ENCODE peak calls at places on chromosomes 2 and 18, in nine cellular contexts. C is gastrocnemius medialis; Y is pancreas; H is choroid plexus epithelial cell; X is mucosa of descending colon; B is endothelial cell of umbilical vein; E is PC-3; U is astrocyte of the spinal cord; D is naive thymus-derived CD4-positive, alpha-beta T cell. O is an unnamed sample.

GRCh38 chr18:22417496-22418188 is at the start of gene CTAGE1:
- DNase-seq in D (no peak), Y (no peak), X (no peak), B (no peak), U (no peak), E (no peak), H (peak), C (no peak), O (peak)

GRCh38 chr18:48986851-48987761 is 36.3 kb upstream of the SMAD7 start:
- DNase-seq in Y (no peak), X (no peak), U (no peak), B (no peak), D (no peak), H (no peak), C (no peak), E (no peak), O (no peak)

GRCh38 chr18:49400398-49401072 is 59.9 kb downstream of the DYM start:
- DNase-seq in H (peak), C (no peak), U (peak), E (no peak), B (peak), X (no peak), Y (no peak), D (no peak), O (peak)

GRCh38 chr18:58671941-58672565 is 788 bp downstream of the MALT1 start:
- DNase-seq in H (peak), U (peak), Y (no peak), B (peak), D (no peak), X (no peak), E (peak), C (peak), O (peak)

GRCh38 chr2:121476714-121477113 is 54.0 kb upstream of the RNU4ATAC start:
- DNase-seq in X (no peak), U (no peak), C (no peak), Y (no peak), B (no peak), H (no peak), E (no peak), D (no peak), O (peak)

GRCh38 chr18:3623769-3624545 is 174.0 kb downstream of the TGIF1 start:
- DNase-seq in E (peak), B (peak), X (peak), D (no peak), U (peak), Y (peak), C (peak), H (peak), O (peak)

GRCh38 chr18:70454705-70455322 is 166.0 kb downstream of the SOCS6 start:
- DNase-seq in U (peak), C (no peak), E (peak), B (peak), X (no peak), D (peak), H (peak), Y (no peak), O (peak)

GRCh38 chr2:5132281-5132680 is 559.9 kb upstream of the SOX11 start:
- DNase-seq in U (no peak), C (no peak), Y (no peak), E (no peak), B (no peak), H (no peak), X (no peak), D (no peak), O (no peak)

GRCh38 chr2:235613671-235614070 is 119.8 kb downstream of the AGAP1 start:
- DNase-seq in X (no peak), C (no peak), B (no peak), H (no peak), U (no peak), Y (no peak), E (no peak), D (no peak), O (no peak)

GRCh38 chr18:73683618-73684238 is 463.9 kb downstream of the FBXO15 start:
- DNase-seq in Y (no peak), C (no peak), D (no peak), U (no peak), H (no peak), E (peak), B (no peak), X (no peak), O (peak)

GRCh38 chr2:231925303-231926179 is 655 bp downstream of the NPPC start:
- DNase-seq in B (peak), X (peak), U (peak), C (peak), D (peak), Y (peak), E (peak), H (peak), O (peak)

GRCh38 chr2:147425437-147426038 is 419.3 kb upstream of the ACVR2A start:
- DNase-seq in U (no peak), H (no peak), X (no peak), D (no peak), Y (no peak), C (no peak), E (no peak), B (no peak), O (no peak)

GRCh38 chr18:65901522-65901921 is 150.7 kb downstream of the CDH7 start:
- DNase-seq in D (no peak), H (no peak), Y (no peak), B (no peak), X (no peak), C (no peak), E (peak), U (no peak), O (no peak)

GRCh38 chr2:8158714-8159113 is 523.1 kb upstream of the ID2 start:
- DNase-seq in C (no peak), H (no peak), X (no peak), U (no peak), D (no peak), Y (no peak), E (no peak), B (no peak), O (no peak)

GRCh38 chr2:20049631-20050030 is 1.8 kb downstream of the LAPTM4A start:
- DNase-seq in X (no peak), H (peak), Y (no peak), E (no peak), U (peak), D (no peak), C (no peak), B (peak), O (peak)

GRCh38 chr2:119218478-119219064 is 5.1 kb upstream of the STEAP3 start:
- DNase-seq in B (peak), E (peak), C (peak), X (no peak), Y (peak), U (peak), D (no peak), H (peak), O (peak)

DNA sequence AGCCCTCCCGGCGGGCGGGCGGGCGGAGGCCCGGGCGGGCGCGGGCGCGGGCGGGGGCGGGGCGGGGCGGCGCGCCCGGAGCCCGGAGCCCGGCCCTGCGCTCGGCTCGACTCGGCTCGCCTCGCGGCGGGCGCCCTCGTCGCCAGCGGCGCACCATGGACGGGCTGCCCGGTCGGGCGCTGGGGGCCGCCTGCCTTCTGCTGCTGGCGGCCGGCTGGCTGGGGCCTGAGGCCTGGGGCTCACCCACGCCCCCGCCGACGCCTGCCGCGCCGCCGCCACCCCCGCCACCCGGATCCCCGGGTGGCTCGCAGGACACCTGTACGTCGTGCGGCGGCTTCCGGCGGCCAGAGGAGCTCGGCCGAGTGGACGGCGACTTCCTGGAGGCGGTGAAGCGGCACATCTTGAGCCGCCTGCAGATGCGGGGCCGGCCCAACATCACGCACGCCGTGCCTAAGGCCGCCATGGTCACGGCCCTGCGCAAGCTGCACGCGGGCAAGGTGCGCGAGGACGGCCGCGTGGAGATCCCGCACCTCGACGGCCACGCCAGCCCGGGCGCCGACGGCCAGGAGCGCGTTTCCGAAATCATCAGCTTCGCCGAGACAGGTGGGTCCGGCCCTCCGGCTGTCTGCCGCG is at the start of gene INHBB:
- DNase-seq in Y (no peak), C (no peak), E (peak), D (peak), X (peak), B (no peak), H (no peak), U (no peak), O (peak)
- H3K4me3 ChIP-seq in Y (peak), C (peak), E (peak), D (peak), X (no peak), B (peak), H (peak), U (peak), O (peak)

GRCh38 chr2:65040414-65041261 is 15.6 kb upstream of the CEP68 start:
- DNase-seq in C (peak), Y (peak), B (peak), H (peak), E (peak), X (peak), D (peak), U (peak), O (peak)
- H3K4me3 ChIP-seq in C (no peak), Y (no peak), B (no peak), H (peak), E (peak), X (no peak), D (no peak), U (no peak), O (peak)

GRCh38 chr2:95525294-95526035 is 40.9 kb upstream of the TRIM43B start:
- DNase-seq in X (peak), H (peak), D (no peak), U (no peak), E (peak), C (peak), Y (peak), B (no peak), O (no peak)
- H3K4me3 ChIP-seq in X (no peak), H (no peak), D (no peak), U (no peak), E (peak), C (peak), Y (no peak), B (no peak), O (peak)

GRCh38 chr2:11494310-11494709 is 28.3 kb upstream of the E2F6 start:
- DNase-seq in E (no peak), B (no peak), X (no peak), U (no peak), Y (no peak), D (no peak), H (no peak), C (no peak), O (no peak)
- H3K4me3 ChIP-seq in E (no peak), B (no peak), X (no peak), U (no peak), Y (no peak), D (no peak), H (no peak), C (no peak), O (no peak)

GRCh38 chr2:74205586-74205985 is 7.2 kb downstream of the MTHFD2 start:
- DNase-seq in E (peak), B (no peak), D (peak), Y (peak), C (no peak), U (no peak), X (peak), H (no peak), O (no peak)
- H3K4me3 ChIP-seq in E (peak), B (no peak), D (peak), Y (no peak), C (no peak), U (no peak), X (no peak), H (no peak), O (no peak)

GRCh38 chr2:26754972-26755670 is 9.0 kb upstream of the SLC35F6 start:
- DNase-seq in U (no peak), E (peak), B (no peak), D (no peak), C (no peak), Y (no peak), X (no peak), H (no peak), O (no peak)

GRCh38 chr2:26756337-26756736 is 7.7 kb upstream of the SLC35F6 start:
- DNase-seq in X (no peak), H (no peak), E (no peak), B (peak), Y (no peak), U (no peak), D (no peak), C (no peak), O (no peak)

GRCh38 chr2:26758790-26759321 is 5.2 kb upstream of the SLC35F6 start:
- DNase-seq in X (no peak), B (no peak), E (no peak), H (no peak), U (no peak), D (no peak), C (no peak), Y (no peak), O (no peak)

GRCh38 chr2:26759845-26760244 is 4.2 kb upstream of the SLC35F6 start:
- DNase-seq in E (no peak), B (no peak), D (no peak), Y (no peak), H (no peak), U (no peak), X (no peak), C (no peak), O (no peak)

GRCh38 chr2:26757873-26758789 is 6.0 kb upstream of the SLC35F6 start:
- DNase-seq in B (peak), X (no peak), U (peak), D (no peak), C (peak), Y (no peak), E (peak), H (peak), O (peak)
- H3K4me3 ChIP-seq in B (no peak), X (no peak), U (no peak), D (no peak), C (no peak), Y (no peak), E (no peak), H (no peak), O (peak)

DNA sequence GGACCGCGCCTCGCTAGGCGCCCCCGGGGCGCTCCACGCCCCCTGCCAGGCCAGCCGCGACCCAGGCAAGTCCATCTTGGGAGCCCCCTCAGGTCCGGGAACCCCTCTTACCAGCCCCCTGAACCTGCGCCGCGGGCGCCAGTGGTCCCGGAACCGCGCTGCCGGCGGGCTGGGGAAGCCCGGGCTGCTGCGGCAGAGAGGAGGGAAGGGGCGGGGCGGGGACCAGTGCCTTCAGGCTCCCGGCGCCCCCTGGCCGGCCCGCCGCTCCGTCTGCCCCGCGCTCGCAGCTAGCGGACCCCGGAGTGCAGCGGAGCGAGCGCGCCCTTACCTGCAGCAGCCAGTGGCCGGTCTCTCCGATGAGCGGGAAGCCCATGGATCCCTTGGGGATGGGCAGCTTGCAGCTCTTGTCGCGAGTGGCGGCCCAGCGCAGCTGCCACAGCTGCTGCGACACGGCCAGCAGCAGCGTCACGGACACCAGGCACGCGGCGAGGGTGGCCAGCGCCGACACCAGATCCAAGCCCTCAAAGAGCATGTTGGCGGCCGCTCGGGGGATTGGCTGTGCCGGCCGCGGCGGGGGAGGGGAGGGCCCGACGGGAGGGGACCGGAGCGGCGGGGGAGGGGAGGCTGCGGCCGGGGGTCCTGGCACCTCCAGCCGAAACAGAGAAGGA is at the start of gene CYP26B1:
- DNase-seq in H (no peak), U (no peak), B (peak), C (peak), D (no peak), X (no peak), E (no peak), Y (no peak), O (peak)
- H3K4me3 ChIP-seq in H (peak), U (peak), B (peak), C (peak), D (no peak), X (no peak), E (peak), Y (no peak), O (peak)

O was measured in adipocyte.